ENCODE peak calls at places on chromosomes 7 and 10, in ten cellular contexts. L is NT2/D1; Q is A549; X is GM12892; A is HT-29; P is brain microvascular endothelial cell; D is activated CD4-positive, alpha-beta memory T cell treated with anti-CD3 and anti-CD28 coated beads, Interleukin-2, amount 10 ng/mL, durations not matched to agents 7 days and 5 days; B is HT1080; S is heart left ventricle; C is pulmonary artery endothelial cell. V is an unnamed sample.

GRCh38 chr7:158723714-158724385 is 19.2 kb upstream of the NCAPG2 start:
- DNase-seq in L (no peak), Q (no peak), X (no peak), A (no peak), P (no peak), D (no peak), B (no peak), S (no peak), C (no peak), V (no peak)

GRCh38 chr10:114246679-114247305 is 7.7 kb downstream of the VWA2 start:
- DNase-seq in L (no peak), Q (no peak), X (no peak), A (peak; percentile 66), P (no peak), D (no peak), B (peak; percentile 22), S (no peak), C (no peak), V (no peak)

GRCh38 chr7:2606539-2606936 is 25.2 kb upstream of the TTYH3 start:
- DNase-seq in L (no peak), Q (no peak), X (no peak), A (no peak), P (no peak), D (no peak), B (no peak), S (no peak), C (no peak), V (no peak)

GRCh38 chr7:74069086-74069541 is 14.5 kb upstream of the LIMK1 start:
- DNase-seq in L (no peak), Q (no peak), X (no peak), A (no peak), P (no peak), D (no peak), B (no peak), S (no peak), C (no peak), V (no peak)

GRCh38 chr10:63628526-63629362 is 107.5 kb downstream of the REEP3 start:
- DNase-seq in L (no peak), Q (no peak), X (no peak), A (peak; percentile 81), P (peak; percentile 28), D (no peak), B (no peak), S (peak; percentile 86), C (peak; percentile 17), V (peak; percentile 23)

GRCh38 chr10:96130326-96130758 is 245 bp downstream of the ZNF518A start:
- DNase-seq in L (peak; percentile 60), Q (peak; percentile 82), X (peak; percentile 58), A (peak; percentile 90), P (peak; percentile 57), D (peak; percentile 81), B (peak; percentile 84), S (peak; percentile 74), C (peak; percentile 35), V (peak; percentile 73)

GRCh38 chr7:47067215-47067614 is 514.7 kb downstream of the TNS3 start:
- DNase-seq in L (no peak), Q (no peak), X (no peak), A (no peak), P (no peak), D (no peak), B (no peak), S (no peak), C (no peak), V (no peak)

GRCh38 chr7:76074972-76075370 is 27.1 kb downstream of the MDH2 start:
- DNase-seq in L (no peak), Q (no peak), X (no peak), A (no peak), P (no peak), D (no peak), B (peak; percentile 71), S (no peak), C (no peak), V (no peak)

GRCh38 chr7:138892808-138893207 is 88.4 kb downstream of the KIAA1549 start:
- DNase-seq in L (no peak), Q (no peak), X (no peak), A (no peak), P (no peak), D (no peak), B (no peak), S (no peak), C (no peak), V (no peak)

GRCh38 chr7:46942574-46942973 is 639.3 kb downstream of the TNS3 start:
- DNase-seq in L (no peak), Q (no peak), X (no peak), A (no peak), P (no peak), D (no peak), B (no peak), S (no peak), C (no peak), V (no peak)

GRCh38 chr7:87038993-87039716 is 20.3 kb downstream of the ELAPOR2 start:
- DNase-seq in L (no peak), Q (no peak), X (no peak), A (no peak), P (no peak), D (no peak), B (peak; percentile 15), S (no peak), C (no peak), V (no peak)

GRCh38 chr10:71302874-71303568 is 16.0 kb upstream of the SLC29A3 start:
- DNase-seq in L (no peak), Q (peak; percentile 73), X (no peak), A (peak; percentile 65), P (peak; percentile 40), D (no peak), B (peak; percentile 48), S (no peak), C (peak; percentile 29), V (peak; percentile 61)

GRCh38 chr10:44316187-44316921 is 68.5 kb downstream of the CXCL12 start:
- DNase-seq in L (no peak), Q (no peak), X (no peak), A (peak; percentile 43), P (no peak), D (no peak), B (no peak), S (no peak), C (no peak), V (peak; percentile 16)

GRCh38 chr10:102347236-102347828 is 48.2 kb upstream of the NFKB2 start:
- DNase-seq in L (peak; percentile 46), Q (peak; percentile 58), X (no peak), A (peak; percentile 64), P (peak; percentile 36), D (peak; percentile 25), B (peak; percentile 76), S (peak; percentile 33), C (peak; percentile 36), V (no peak)

GRCh38 chr10:133038276-133038823 is 49.4 kb upstream of the ADGRA1 start:
- DNase-seq in L (no peak), Q (no peak), X (no peak), A (no peak), P (no peak), D (no peak), B (no peak), S (no peak), C (no peak), V (no peak)

GRCh38 chr7:20542594-20542993 is 72.9 kb upstream of the ABCB5 start:
- DNase-seq in L (no peak), Q (no peak), X (no peak), A (no peak), P (no peak), D (no peak), B (no peak), S (peak; percentile 40), C (no peak), V (no peak)

GRCh38 chr7:101687791-101688182 is 58.7 kb upstream of the MYL10 start:
- DNase-seq in L (no peak), Q (no peak), X (no peak), A (no peak), P (no peak), D (no peak), B (no peak), S (no peak), C (no peak), V (no peak)

GRCh38 chr10:18528292-18528691 is 123.1 kb downstream of the NSUN6 start:
- DNase-seq in L (no peak), Q (no peak), X (no peak), A (no peak), P (no peak), D (no peak), B (no peak), S (no peak), C (no peak), V (no peak)

GRCh38 chr10:1153805-1154351 is 97.7 kb downstream of the WDR37 start:
- DNase-seq in L (no peak), Q (no peak), X (no peak), A (no peak), P (no peak), D (peak; percentile 9), B (no peak), S (no peak), C (no peak), V (no peak)

GRCh38 chr7:154842608-154843007 is 160.3 kb downstream of the PAXIP1 start:
- DNase-seq in L (no peak), Q (no peak), X (no peak), A (no peak), P (no peak), D (no peak), B (no peak), S (no peak), C (no peak), V (no peak)

GRCh38 chr7:12220321-12221046 is 9.4 kb downstream of the TMEM106B start:
- DNase-seq in L (no peak), Q (no peak), X (no peak), A (no peak), P (no peak), D (no peak), B (no peak), S (no peak), C (no peak), V (no peak)

GRCh38 chr10:114309111-114309651 is 70.1 kb downstream of the VWA2 start:
- DNase-seq in L (no peak), Q (no peak), X (no peak), A (no peak), P (peak; percentile 25), D (no peak), B (no peak), S (no peak), C (no peak), V (peak; percentile 32)

GRCh38 chr10:94963901-94964300 is 25.4 kb downstream of the CYP2C9 start:
- DNase-seq in L (peak; percentile 39), Q (peak; percentile 19), X (no peak), A (peak; percentile 70), P (peak; percentile 26), D (no peak), B (peak; percentile 45), S (no peak), C (no peak), V (peak; percentile 3)

GRCh38 chr7:115984105-115984504 is 46.5 kb downstream of the TFEC start:
- DNase-seq in L (no peak), Q (no peak), X (no peak), A (no peak), P (peak; percentile 23), D (no peak), B (no peak), S (no peak), C (no peak), V (no peak)

GRCh38 chr7:101626758-101627157 is 2.3 kb downstream of the MYL10 start:
- DNase-seq in L (no peak), Q (no peak), X (no peak), A (no peak), P (no peak), D (no peak), B (no peak), S (no peak), C (no peak), V (no peak)

GRCh38 chr10:9302142-9302746 is 1247.8 kb downstream of the GATA3 start:
- DNase-seq in L (peak; percentile 33), Q (peak; percentile 16), X (no peak), A (peak; percentile 87), P (peak; percentile 31), D (no peak), B (peak; percentile 56), S (no peak), C (peak; percentile 4), V (no peak)

GRCh38 chr10:5765617-5766016 is 47.6 kb downstream of the GDI2 start:
- DNase-seq in L (no peak), Q (no peak), X (no peak), A (no peak), P (no peak), D (no peak), B (no peak), S (no peak), C (no peak), V (no peak)